ENCODE peak calls at places on chromosomes 13 and 19, in seven cellular contexts. J is transverse colon, Z is adrenal gland, O is body of pancreas, A is A549, D is breast epithelium, R is tibial nerve. I is an unnamed sample.

GRCh38 chr19:17720487-17720839 is 1.2 kb downstream of the MAP1S start:
- DNase-seq in J (no peak), Z (no peak), O (no peak), A (no peak), D (no peak), R (no peak), I (no peak)

GRCh38 chr13:75495938-75496337 is 14.0 kb upstream of the TBC1D4 start:
- DNase-seq in J (no peak), Z (no peak), O (no peak), A (no peak), D (no peak), R (no peak), I (no peak)

GRCh38 chr13:40639226-40639681 is 27.2 kb downstream of the FOXO1 start:
- DNase-seq in J (no peak), Z (peak), O (no peak), A (no peak), D (no peak), R (no peak), I (no peak)

GRCh38 chr13:96925466-96925865 is 68.8 kb downstream of the OXGR1 start:
- DNase-seq in J (no peak), Z (no peak), O (no peak), A (no peak), D (no peak), R (no peak), I (no peak)

GRCh38 chr19:29940971-29941585 is 961 bp upstream of the URI1 start:
- DNase-seq in J (no peak), Z (no peak), O (no peak), A (no peak), D (no peak), R (no peak), I (no peak)

GRCh38 chr13:103436057-103436654 is 369.9 kb upstream of the SLC10A2 start:
- DNase-seq in J (no peak), Z (no peak), O (no peak), A (no peak), D (no peak), R (no peak), I (no peak)

GRCh38 chr13:28117689-28118377 is 17.5 kb upstream of the FLT3 start:
- DNase-seq in J (peak), Z (peak), O (peak), A (no peak), D (no peak), R (no peak), I (peak)

GRCh38 chr13:77184455-77184854 is 142.4 kb downstream of the MYCBP2 start:
- DNase-seq in J (no peak), Z (no peak), O (no peak), A (no peak), D (no peak), R (no peak), I (no peak)

GRCh38 chr13:113947321-113948033 is 26.4 kb downstream of the C13orf46 start:
- DNase-seq in J (peak), Z (peak), O (peak), A (no peak), D (peak), R (peak), I (peak)

GRCh38 chr19:12656899-12657571 is 9.5 kb downstream of the MAN2B1 start:
- DNase-seq in J (no peak), Z (no peak), O (peak), A (no peak), D (no peak), R (no peak), I (peak)

GRCh38 chr19:46069841-46070341 is 29.1 kb upstream of the IGFL4 start:
- DNase-seq in J (no peak), Z (no peak), O (no peak), A (no peak), D (no peak), R (no peak), I (no peak)

GRCh38 chr19:51739466-51740213 is 12.0 kb downstream of the FPR1 start:
- DNase-seq in J (no peak), Z (no peak), O (no peak), A (no peak), D (no peak), R (no peak), I (no peak)

GRCh38 chr13:102195566-102196462 is 206.0 kb downstream of the FGF14 start:
- DNase-seq in J (no peak), Z (no peak), O (no peak), A (no peak), D (no peak), R (no peak), I (no peak)

GRCh38 chr13:106369091-106369490 is 166.4 kb downstream of the EFNB2 start:
- DNase-seq in J (no peak), Z (no peak), O (no peak), A (no peak), D (no peak), R (no peak), I (no peak)

GRCh38 chr13:93183302-93183701 is 43.3 kb upstream of the GPC6 start:
- DNase-seq in J (no peak), Z (no peak), O (no peak), A (no peak), D (no peak), R (no peak), I (no peak)

GRCh38 chr19:944171-944567 is 18.3 kb downstream of the ARID3A start:
- DNase-seq in J (peak), Z (peak), O (no peak), A (no peak), D (no peak), R (no peak), I (peak)

GRCh38 chr13:97222934-97223710 is 989 bp downstream of the MBNL2 start:
- DNase-seq in J (no peak), Z (no peak), O (no peak), A (no peak), D (no peak), R (no peak), I (no peak)

GRCh38 chr13:75437582-75438318 is 44.2 kb downstream of the TBC1D4 start:
- DNase-seq in J (no peak), Z (no peak), O (no peak), A (no peak), D (no peak), R (no peak), I (no peak)

GRCh38 chr19:11164879-11165406 is 9.4 kb upstream of the SPC24 start:
- DNase-seq in J (peak), Z (peak), O (peak), A (no peak), D (no peak), R (peak), I (peak)

GRCh38 chr13:32086791-32087441 is 55.3 kb downstream of the FRY start:
- DNase-seq in J (no peak), Z (no peak), O (no peak), A (no peak), D (no peak), R (no peak), I (no peak)

GRCh38 chr13:42525035-42525504 is 48.9 kb upstream of the TNFSF11 start:
- DNase-seq in J (no peak), Z (no peak), O (no peak), A (no peak), D (no peak), R (no peak), I (no peak)

GRCh38 chr13:29525757-29526156 is 69.7 kb downstream of the SLC7A1 start:
- DNase-seq in J (no peak), Z (no peak), O (no peak), A (no peak), D (no peak), R (no peak), I (no peak)

GRCh38 chr13:27744861-27745260 is 47.4 kb upstream of the GSX1 start:
- DNase-seq in J (no peak), Z (no peak), O (no peak), A (no peak), D (no peak), R (no peak), I (no peak)

GRCh38 chr19:14369399-14370168 is 11.7 kb upstream of the ADGRE5 start:
- DNase-seq in J (peak), Z (no peak), O (no peak), A (no peak), D (peak), R (no peak), I (no peak)

GRCh38 chr13:98664924-98665637 is 87.4 kb downstream of the SLC15A1 start:
- DNase-seq in J (no peak), Z (no peak), O (no peak), A (no peak), D (no peak), R (no peak), I (no peak)

GRCh38 chr19:39498262-39499081 is at the start of gene DLL3:
- DNase-seq in J (no peak), Z (no peak), O (no peak), A (no peak), D (no peak), R (no peak), I (no peak)

GRCh38 chr13:110771194-110771593 is 57.7 kb downstream of the ING1 start:
- DNase-seq in J (no peak), Z (peak), O (no peak), A (no peak), D (no peak), R (no peak), I (no peak)

GRCh38 chr13:45331981-45332830 is 8.8 kb downstream of the TPT1 start:
- DNase-seq in J (no peak), Z (peak), O (no peak), A (no peak), D (no peak), R (no peak), I (no peak)

GRCh38 chr13:111460548-111461444 is 140.4 kb downstream of the TEX29 start:
- DNase-seq in J (peak), Z (no peak), O (peak), A (peak), D (peak), R (no peak), I (peak)

GRCh38 chr13:31950121-31950810 is 81.3 kb upstream of the FRY start:
- DNase-seq in J (no peak), Z (no peak), O (no peak), A (no peak), D (no peak), R (no peak), I (no peak)

GRCh38 chr13:105159794-105160193 is 1375.7 kb downstream of the EFNB2 start:
- DNase-seq in J (no peak), Z (no peak), O (peak), A (no peak), D (no peak), R (no peak), I (no peak)

GRCh38 chr19:3969435-3970312 is 1.2 kb downstream of the DAPK3 start:
- DNase-seq in J (no peak), Z (no peak), O (no peak), A (peak), D (peak), R (no peak), I (no peak)

GRCh38 chr19:13806728-13807127 is 11.5 kb downstream of the ZSWIM4 start:
- DNase-seq in J (no peak), Z (no peak), O (no peak), A (no peak), D (no peak), R (no peak), I (no peak)

GRCh38 chr13:39877134-39877533 is 221.7 kb downstream of the COG6 start:
- DNase-seq in J (no peak), Z (no peak), O (no peak), A (no peak), D (no peak), R (no peak), I (no peak)

GRCh38 chr19:55601127-55601526 is 1.0 kb downstream of the ZNF524 start:
- DNase-seq in J (no peak), Z (no peak), O (no peak), A (no peak), D (no peak), R (no peak), I (no peak)
- H3K4me3 ChIP-seq in J (no peak), Z (no peak), O (peak), A (peak), D (peak), R (peak), I (no peak)

GRCh38 chr13:79901336-79901735 is 420.4 kb downstream of the NDFIP2 start:
- DNase-seq in J (no peak), Z (no peak), O (no peak), A (no peak), D (no peak), R (no peak), I (no peak)
- TF ChIP-seq POLR2A in J (no peak), Z (no peak), O (no peak), A (no peak), D (no peak), R (no peak), I (no peak)

GRCh38 chr19:49921871-49922755 is 6.9 kb upstream of the ATF5 start:
- DNase-seq in J (no peak), Z (peak), O (no peak), A (no peak), D (no peak), R (no peak), I (no peak)

GRCh38 chr19:49925486-49925885 is 3.5 kb upstream of the ATF5 start:
- DNase-seq in J (no peak), Z (no peak), O (no peak), A (no peak), D (no peak), R (no peak), I (no peak)

GRCh38 chr19:49920624-49921363 is 8.2 kb upstream of the ATF5 start:
- DNase-seq in J (peak), Z (no peak), O (no peak), A (no peak), D (no peak), R (no peak), I (no peak)

GRCh38 chr19:49924004-49924880 is 4.8 kb upstream of the ATF5 start:
- DNase-seq in J (peak), Z (no peak), O (no peak), A (no peak), D (no peak), R (no peak), I (no peak)

DNA sequence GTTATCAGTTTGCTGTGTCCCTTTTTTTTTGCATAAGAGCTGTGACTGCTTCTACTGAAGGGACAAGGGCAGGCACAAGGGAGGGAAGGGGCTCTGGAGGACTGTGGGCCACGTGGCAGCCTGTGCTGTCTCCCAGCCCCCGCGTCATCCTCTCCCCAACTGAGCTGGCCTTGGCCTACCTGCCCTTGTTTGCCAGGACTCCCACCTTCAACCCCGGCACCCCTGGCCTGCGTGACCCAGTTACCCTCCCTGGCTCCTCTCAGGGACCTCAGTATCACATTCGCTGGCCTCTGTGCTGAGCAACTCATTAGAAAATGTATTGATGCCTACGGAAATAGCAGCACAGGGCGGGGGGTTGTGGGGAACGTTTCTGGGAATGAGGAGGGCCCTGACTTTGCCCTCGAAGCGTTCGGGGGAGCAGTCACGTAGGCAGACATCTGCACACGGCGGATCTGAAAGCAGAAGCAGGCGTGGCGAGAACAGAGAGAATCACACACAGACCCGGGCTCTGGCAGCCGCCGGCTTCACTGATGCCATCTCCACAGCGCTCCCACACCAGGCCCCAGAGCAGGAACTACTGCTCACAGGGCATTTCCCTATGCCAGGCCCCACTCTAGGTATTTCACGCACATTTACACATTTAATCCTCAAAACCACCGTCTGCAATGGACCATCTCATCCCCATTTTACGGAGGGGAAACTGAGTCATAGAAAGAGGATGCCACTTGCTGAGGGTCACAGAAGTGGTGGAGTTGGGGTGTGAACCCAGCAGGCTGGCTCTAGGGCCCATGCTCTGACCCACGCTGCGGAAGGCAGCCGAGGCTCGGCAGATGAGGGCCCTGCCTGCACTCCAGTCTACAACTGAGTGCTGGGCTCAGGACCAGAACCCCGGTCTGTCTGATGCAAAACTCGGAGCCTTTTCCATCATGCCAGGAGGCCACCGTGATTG is 5.7 kb upstream of the ATF5 start:
- DNase-seq in J (peak), Z (no peak), O (no peak), A (no peak), D (no peak), R (no peak), I (no peak)
- H3K4me3 ChIP-seq in J (no peak), Z (no peak), O (no peak), A (no peak), D (no peak), R (no peak), I (no peak)

GRCh38 chr19:5292453-5292842 is 48.2 kb downstream of the PTPRS start:
- DNase-seq in J (peak), Z (no peak), O (peak), A (peak), D (no peak), R (no peak), I (no peak)

GRCh38 chr19:5291588-5292193 is 48.9 kb downstream of the PTPRS start:
- DNase-seq in J (no peak), Z (no peak), O (no peak), A (no peak), D (no peak), R (no peak), I (no peak)

GRCh38 chr19:5293607-5294089 is 47.0 kb downstream of the PTPRS start:
- DNase-seq in J (no peak), Z (peak), O (peak), A (no peak), D (peak), R (no peak), I (no peak)

GRCh38 chr19:5294403-5295160 is 46.0 kb downstream of the PTPRS start:
- DNase-seq in J (no peak), Z (no peak), O (no peak), A (no peak), D (no peak), R (no peak), I (no peak)

DNA sequence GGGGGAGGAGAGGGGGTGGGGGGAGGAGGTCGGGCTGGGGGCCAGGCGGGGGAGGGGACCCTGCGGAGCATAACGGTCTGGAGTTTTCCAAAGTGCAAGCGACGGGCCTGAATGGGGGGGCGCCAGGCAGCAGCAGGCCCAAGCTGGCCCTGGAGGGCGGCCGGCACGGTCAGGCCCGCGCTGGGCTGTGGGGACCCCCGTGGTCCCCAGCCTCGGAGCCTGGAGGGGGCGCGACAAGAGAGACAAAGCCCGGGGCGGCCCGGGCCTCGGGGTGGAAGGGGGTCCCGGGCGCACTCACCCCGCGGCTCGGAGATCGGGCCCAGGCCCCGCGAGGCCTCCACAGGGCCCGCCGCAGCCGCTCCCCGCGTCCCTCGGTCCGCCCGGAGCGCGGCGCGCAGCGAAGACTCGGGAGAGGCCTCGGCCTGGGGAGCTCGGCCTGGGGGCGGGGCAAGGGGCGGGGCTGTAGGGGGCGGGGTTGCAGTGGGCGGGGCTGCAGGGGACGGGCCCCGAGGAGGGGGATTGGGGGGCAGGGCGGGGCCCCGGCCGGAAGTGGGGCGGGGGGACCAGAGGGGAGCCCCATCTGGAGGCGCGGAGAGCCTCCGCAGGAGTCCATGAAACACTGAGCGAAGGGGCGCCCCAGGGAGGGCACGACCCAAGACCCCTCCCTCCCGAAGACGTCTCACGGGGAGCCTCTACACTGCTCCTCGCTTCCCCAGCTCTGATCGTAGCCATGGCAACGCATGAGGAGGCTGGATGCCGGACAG is 47.6 kb downstream of the PTPRS start:
- DNase-seq in J (peak), Z (peak), O (peak), A (peak), D (peak), R (peak), I (peak)
- TF ChIP-seq POLR2A in J (no peak), Z (peak), O (peak), A (peak), D (no peak), R (peak), I (peak)

GRCh38 chr19:53980553-53981407 is 10.7 kb upstream of the CACNG6 start:
- DNase-seq in J (no peak), Z (no peak), O (no peak), A (peak), D (no peak), R (no peak), I (peak)
- H3K4me3 ChIP-seq in J (no peak), Z (no peak), O (no peak), A (peak), D (peak), R (no peak), I (peak)

GRCh38 chr19:5654931-5655330 is 25.4 kb downstream of the MICOS13 start:
- DNase-seq in J (no peak), Z (no peak), O (no peak), A (no peak), D (no peak), R (no peak), I (no peak)

GRCh38 chr19:5648464-5648863 is 25.6 kb downstream of the SAFB start:
- DNase-seq in J (no peak), Z (no peak), O (no peak), A (no peak), D (no peak), R (no peak), I (no peak)

GRCh38 chr19:5652261-5652660 is 28.1 kb downstream of the MICOS13 start:
- DNase-seq in J (no peak), Z (no peak), O (no peak), A (no peak), D (no peak), R (no peak), I (no peak)

GRCh38 chr19:5655412-5655811 is 24.9 kb downstream of the MICOS13 start:
- DNase-seq in J (no peak), Z (no peak), O (no peak), A (no peak), D (no peak), R (no peak), I (no peak)

DNA sequence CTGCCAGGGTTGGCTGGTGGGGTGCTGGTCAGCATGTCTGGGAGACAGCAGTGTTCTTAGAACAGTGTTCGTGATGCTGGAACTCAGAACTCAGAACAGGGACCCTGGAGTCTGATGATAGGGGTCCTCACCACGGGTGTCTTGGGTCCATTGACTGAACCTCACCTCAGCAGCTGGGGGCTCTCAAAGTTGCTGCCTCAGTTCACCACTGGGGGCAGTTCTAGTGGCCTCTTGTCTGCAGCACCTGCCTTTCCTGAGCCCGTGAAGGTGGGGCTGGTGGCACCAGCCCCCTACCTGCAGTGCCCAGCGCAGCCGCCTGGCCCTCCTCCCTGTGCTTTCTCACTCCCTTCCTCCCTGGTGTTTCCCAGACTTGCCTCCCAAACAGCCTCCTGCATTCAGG is 28.5 kb downstream of the SAFB start:
- DNase-seq in J (no peak), Z (no peak), O (no peak), A (no peak), D (no peak), R (no peak), I (no peak)
- TF ChIP-seq POLR2A in J (no peak), Z (no peak), O (no peak), A (no peak), D (no peak), R (no peak), I (no peak)

I was measured in testis.